ENCODE peak calls at places on chromosome 7, in seven cellular contexts. U is OCI-LY7, R is NCI-H1092, X is HEK293T, G is coronary artery, N is gastrocnemius medialis, P is anterior cingulate cortex. C is an unnamed sample.

GRCh38 chr7:17405786-17406185 is 107.3 kb downstream of the AHR start:
- DNase-seq in U (no peak), R (no peak), X (no peak), G (no peak), N (no peak), P (no peak), C (no peak)

GRCh38 chr7:66250711-66251110 is 45.6 kb downstream of the TPST1 start:
- DNase-seq in U (no peak), R (no peak), X (no peak), G (no peak), N (no peak), P (no peak), C (no peak)

GRCh38 chr7:155635817-155636216 is 8.6 kb upstream of the RBM33 start:
- DNase-seq in U (no peak), R (no peak), X (no peak), G (no peak), N (no peak), P (no peak), C (no peak)

GRCh38 chr7:2730846-2731770 is 43.1 kb downstream of the AMZ1 start:
- DNase-seq in U (no peak), R (no peak), X (no peak), G (peak; percentile 54), N (no peak), P (no peak), C (no peak)

GRCh38 chr7:118195837-118196474 is 12.0 kb downstream of the LSM8 start:
- DNase-seq in U (peak; percentile 75), R (peak; percentile 56), X (peak; percentile 28), G (no peak), N (no peak), P (no peak), C (peak; percentile 80)

GRCh38 chr7:86939197-86939814 is 120.1 kb downstream of the ELAPOR2 start:
- DNase-seq in U (peak; percentile 73), R (peak; percentile 46), X (peak; percentile 40), G (no peak), N (no peak), P (no peak), C (peak; percentile 71)

GRCh38 chr7:75798770-75799169 is 14.8 kb downstream of the CCL24 start:
- DNase-seq in U (peak; percentile 33), R (no peak), X (no peak), G (no peak), N (no peak), P (no peak), C (no peak)

GRCh38 chr7:105353752-105354328 is 34.9 kb downstream of the SRPK2 start:
- DNase-seq in U (peak; percentile 11), R (no peak), X (no peak), G (no peak), N (peak; percentile 32), P (no peak), C (no peak)

GRCh38 chr7:80466638-80467037 is 45.2 kb downstream of the GNAT3 start:
- DNase-seq in U (no peak), R (no peak), X (no peak), G (no peak), N (no peak), P (no peak), C (peak; percentile 8)

GRCh38 chr7:82050134-82050533 is 280.3 kb upstream of the HGF start:
- DNase-seq in U (no peak), R (no peak), X (peak; percentile 7), G (no peak), N (no peak), P (no peak), C (no peak)

GRCh38 chr7:43537765-43538403 is 45.0 kb upstream of the STK17A start:
- DNase-seq in U (no peak), R (no peak), X (no peak), G (no peak), N (no peak), P (no peak), C (peak; percentile 59)

GRCh38 chr7:138935438-138936079 is 45.6 kb downstream of the KIAA1549 start:
- DNase-seq in U (no peak), R (no peak), X (peak; percentile 74), G (peak; percentile 47), N (peak; percentile 45), P (no peak), C (peak; percentile 69)

GRCh38 chr7:47095906-47096305 is 486.0 kb downstream of the TNS3 start:
- DNase-seq in U (no peak), R (no peak), X (no peak), G (no peak), N (no peak), P (no peak), C (peak; percentile 18)

GRCh38 chr7:30285067-30285530 is 702 bp downstream of the ZNRF2 start:
- DNase-seq in U (peak; percentile 71), R (peak; percentile 48), X (no peak), G (no peak), N (no peak), P (no peak), C (peak; percentile 52)

GRCh38 chr7:21942955-21943354 is 2.7 kb downstream of the CDCA7L start:
- DNase-seq in U (no peak), R (no peak), X (no peak), G (no peak), N (no peak), P (no peak), C (no peak)

GRCh38 chr7:48183370-48183743 is 12.1 kb downstream of the ABCA13 start:
- DNase-seq in U (no peak), R (no peak), X (no peak), G (no peak), N (no peak), P (no peak), C (no peak)

GRCh38 chr7:141115949-141116348 is 42.1 kb downstream of the TMEM178B start:
- DNase-seq in U (no peak), R (peak; percentile 98), X (no peak), G (no peak), N (no peak), P (no peak), C (no peak)

GRCh38 chr7:140653319-140654108 is 12.9 kb upstream of the DENND2A start:
- DNase-seq in U (peak; percentile 59), R (peak; percentile 85), X (peak; percentile 90), G (no peak), N (peak; percentile 46), P (no peak), C (peak; percentile 87)

GRCh38 chr7:82167568-82168314 is 275.8 kb downstream of the CACNA2D1 start:
- DNase-seq in U (no peak), R (no peak), X (no peak), G (no peak), N (no peak), P (no peak), C (peak; percentile 40)

GRCh38 chr7:132536646-132537395 is 39.4 kb downstream of the PLXNA4 start:
- DNase-seq in U (no peak), R (no peak), X (no peak), G (peak; percentile 57), N (no peak), P (no peak), C (no peak)

GRCh38 chr7:21428642-21428941 is 709 bp downstream of the SP4 start:
- DNase-seq in U (no peak), R (no peak), X (no peak), G (no peak), N (no peak), P (no peak), C (no peak)

GRCh38 chr7:116560021-116560970 is 35.5 kb downstream of the CAV1 start:
- DNase-seq in U (no peak), R (peak; percentile 22), X (peak; percentile 45), G (no peak), N (no peak), P (no peak), C (no peak)

GRCh38 chr7:40232242-40232929 is 97.6 kb downstream of the SUGCT start:
- DNase-seq in U (peak; percentile 73), R (peak; percentile 30), X (peak; percentile 32), G (no peak), N (no peak), P (no peak), C (peak; percentile 69)

GRCh38 chr7:44325811-44326241 is 432 bp upstream of the CAMK2B start:
- DNase-seq in U (no peak), R (peak; percentile 67), X (peak; percentile 47), G (no peak), N (no peak), P (no peak), C (peak; percentile 65)

GRCh38 chr7:47392241-47392759 is 189.6 kb downstream of the TNS3 start:
- DNase-seq in U (no peak), R (no peak), X (no peak), G (peak; percentile 90), N (peak; percentile 32), P (no peak), C (no peak)

GRCh38 chr7:835491-836401 is 3.5 kb downstream of the SUN1 start:
- DNase-seq in U (no peak), R (no peak), X (no peak), G (no peak), N (no peak), P (no peak), C (no peak)